ENCODE peak calls at places on chromosomes 1 and 21, in six cellular contexts. B, C, Z, A, Y and F are unnamed samples.

GRCh38 chr21:43268086-43268803 is 99.4 kb downstream of the CRYAA start:
- DNase-seq in B (no peak), C (peak; percentile 3), Z (no peak), A (no peak), Y (no peak), F (no peak)

GRCh38 chr1:89306273-89306672 is 33.6 kb upstream of the GBP5 start:
- DNase-seq in B (no peak), C (no peak), Z (no peak), A (no peak), Y (no peak), F (no peak)

GRCh38 chr1:31587720-31588423 is 11.6 kb downstream of the TINAGL1 start:
- DNase-seq in B (no peak), C (peak; percentile 52), Z (peak; percentile 65), A (peak; percentile 60), Y (peak; percentile 66), F (no peak)

GRCh38 chr1:50978852-50979781 is 9.1 kb downstream of the CDKN2C start:
- DNase-seq in B (no peak), C (no peak), Z (no peak), A (peak; percentile 50), Y (no peak), F (no peak)

GRCh38 chr21:33434770-33435360 is 31.7 kb downstream of the IFNGR2 start:
- DNase-seq in B (peak; percentile 86), C (no peak), Z (no peak), A (peak; percentile 94), Y (peak; percentile 93), F (peak; percentile 89)

GRCh38 chr21:45975017-45975595 is 6.5 kb upstream of the COL6A1 start:
- DNase-seq in B (no peak), C (peak; percentile 66), Z (peak; percentile 82), A (no peak), Y (no peak), F (no peak)

GRCh38 chr1:235270625-235271024 is 57.4 kb downstream of the ARID4B start:
- DNase-seq in B (peak; percentile 6), C (no peak), Z (no peak), A (peak; percentile 26), Y (peak; percentile 11), F (no peak)

GRCh38 chr1:170032531-170033295 is 41.8 kb downstream of the KIFAP3 start:
- DNase-seq in B (peak; percentile 53), C (no peak), Z (no peak), A (no peak), Y (no peak), F (peak; percentile 29)

GRCh38 chr1:85220756-85221166 is 19.9 kb upstream of the SYDE2 start:
- DNase-seq in B (no peak), C (no peak), Z (no peak), A (no peak), Y (no peak), F (no peak)

GRCh38 chr1:59154406-59154805 is 142.5 kb upstream of the FGGY start:
- DNase-seq in B (no peak), C (no peak), Z (no peak), A (no peak), Y (no peak), F (no peak)

GRCh38 chr1:184888505-184888904 is 85.8 kb downstream of the NIBAN1 start:
- DNase-seq in B (peak; percentile 67), C (no peak), Z (no peak), A (no peak), Y (no peak), F (peak; percentile 39)

GRCh38 chr1:23356451-23356850 is 12.4 kb upstream of the HNRNPR start:
- DNase-seq in B (no peak), C (no peak), Z (no peak), A (no peak), Y (no peak), F (no peak)

GRCh38 chr1:10210841-10211804 is 753 bp downstream of the KIF1B start:
- DNase-seq in B (peak; percentile 97), C (peak; percentile 95), Z (peak; percentile 98), A (peak; percentile 28), Y (peak; percentile 75), F (peak; percentile 89)

GRCh38 chr1:183841950-183842816 is 37.3 kb downstream of the RGL1 start:
- DNase-seq in B (peak; percentile 95), C (no peak), Z (no peak), A (peak; percentile 96), Y (peak; percentile 55), F (peak; percentile 95)

GRCh38 chr1:67755160-67755559 is 70.2 kb downstream of the GADD45A start:
- DNase-seq in B (no peak), C (no peak), Z (no peak), A (peak; percentile 43), Y (no peak), F (no peak)

GRCh38 chr1:215052656-215053055 is 29.9 kb upstream of the KCNK2 start:
- DNase-seq in B (peak; percentile 48), C (no peak), Z (no peak), A (no peak), Y (peak; percentile 26), F (no peak)

GRCh38 chr1:231241751-231242150 is 739 bp downstream of the GNPAT start:
- DNase-seq in B (no peak), C (no peak), Z (no peak), A (peak; percentile 8), Y (peak; percentile 24), F (no peak)

GRCh38 chr1:228279011-228279721 is 71.3 kb downstream of the OBSCN start:
- DNase-seq in B (no peak), C (no peak), Z (no peak), A (no peak), Y (no peak), F (no peak)

GRCh38 chr1:227921461-227922185 is 26.1 kb downstream of the WNT9A start:
- DNase-seq in B (no peak), C (no peak), Z (no peak), A (no peak), Y (no peak), F (no peak)

GRCh38 chr1:180372728-180373127 is 129.6 kb downstream of the ACBD6 start:
- DNase-seq in B (no peak), C (no peak), Z (no peak), A (no peak), Y (no peak), F (no peak)

GRCh38 chr1:40939320-40940059 is 40.0 kb upstream of the CTPS1 start:
- DNase-seq in B (peak; percentile 54), C (peak; percentile 48), Z (peak; percentile 63), A (no peak), Y (no peak), F (no peak)

GRCh38 chr1:224067621-224068457 is 46.1 kb upstream of the FBXO28 start:
- DNase-seq in B (peak; percentile 87), C (no peak), Z (no peak), A (no peak), Y (peak; percentile 31), F (peak; percentile 57)

GRCh38 chr1:221532071-221532755 is 209.7 kb downstream of the DUSP10 start:
- DNase-seq in B (no peak), C (no peak), Z (no peak), A (no peak), Y (no peak), F (no peak)

GRCh38 chr1:64524614-64525013 is 54.7 kb downstream of the CACHD1 start:
- DNase-seq in B (no peak), C (no peak), Z (no peak), A (no peak), Y (no peak), F (no peak)

GRCh38 chr1:11898831-11899467 is 27.3 kb downstream of the KIAA2013 start:
- DNase-seq in B (no peak), C (no peak), Z (no peak), A (no peak), Y (no peak), F (no peak)